ENCODE peak calls at places on chromosomes 4 and X, in six cellular contexts. L is NCI-H2171, A is B cell, X is BJ, Q is head of caudate nucleus, W is vagina. S is an unnamed sample.

GRCh38 chrX:80648023-80648422 is 161.7 kb downstream of the BRWD3 start:
- DNase-seq in L (no peak), A (no peak), X (no peak), Q (no peak), W (no peak), S (no peak)

GRCh38 chrX:38066934-38067333 is 60.6 kb downstream of the SYTL5 start:
- DNase-seq in L (no peak), A (no peak), X (no peak), Q (no peak), W (no peak), S (no peak)

GRCh38 chr4:38013461-38014366 is 53.5 kb downstream of the PTTG2 start:
- DNase-seq in L (no peak), A (no peak), X (no peak), Q (peak), W (no peak), S (peak)

GRCh38 chrX:77918568-77918967 is 8.1 kb downstream of the ATP7A start:
- DNase-seq in L (no peak), A (no peak), X (no peak), Q (no peak), W (no peak), S (no peak)

GRCh38 chr4:173529505-173530325 is at the start of gene HAND2:
- DNase-seq in L (peak), A (no peak), X (peak), Q (no peak), W (no peak), S (peak)

GRCh38 chr4:86720508-86721068 is 126.5 kb downstream of the PTPN13 start:
- DNase-seq in L (no peak), A (no peak), X (no peak), Q (no peak), W (no peak), S (no peak)

GRCh38 chrX:7132335-7133035 is 15.0 kb upstream of the STS start:
- DNase-seq in L (no peak), A (peak), X (peak), Q (peak), W (no peak), S (no peak)

GRCh38 chr4:76095568-76095967 is 21.1 kb downstream of the ART3 start:
- DNase-seq in L (no peak), A (no peak), X (no peak), Q (no peak), W (no peak), S (no peak)

GRCh38 chrX:55007633-55008032 is 7.5 kb downstream of the APEX2 start:
- DNase-seq in L (no peak), A (no peak), X (no peak), Q (no peak), W (peak), S (no peak)